ENCODE peak calls at places on chromosomes 6 and 20, in seven cellular contexts. C is HepG2, X is HCT116, B is SK-N-SH, V is K562, T is H1, D is GM12878. O is an unnamed sample.

GRCh38 chr20:29740601-29740950 is 1516.9 kb upstream of the DEFB115 start:
- DNase-seq in V (no peak), X (no peak), C (no peak), T (no peak), B (peak; percentile 33), D (no peak), O (no peak)

GRCh38 chr6:114100421-114100820 is 129.5 kb upstream of the HDAC2 start:
- DNase-seq in B (no peak), T (no peak), C (no peak), D (no peak), V (no peak), X (no peak), O (peak; percentile 3)

GRCh38 chr6:154951400-154952200 is 43.5 kb upstream of the TIAM2 start:
- DNase-seq in B (no peak), D (peak; percentile 28), C (no peak), T (no peak), X (no peak), V (peak; percentile 49), O (no peak)

GRCh38 chr6:163349001-163349680 is 65.4 kb upstream of the QKI start:
- DNase-seq in V (no peak), D (no peak), T (no peak), B (no peak), X (no peak), C (no peak), O (no peak)

GRCh38 chr20:969868-970267 is 32.2 kb downstream of the RSPO4 start:
- DNase-seq in B (no peak), C (no peak), X (no peak), V (no peak), T (no peak), D (no peak), O (no peak)

GRCh38 chr20:60214901-60215522 is 256.8 kb downstream of the CDH26 start:
- DNase-seq in X (no peak), B (peak; percentile 60), C (no peak), D (no peak), V (no peak), T (no peak), O (no peak)

GRCh38 chr6:133368664-133369063 is 127.5 kb downstream of the EYA4 start:
- DNase-seq in X (peak; percentile 12), T (no peak), D (no peak), V (no peak), B (peak; percentile 15), C (peak; percentile 22), O (no peak)

GRCh38 chr20:24147961-24148360 is 159.4 kb upstream of the GGTLC1 start:
- DNase-seq in V (no peak), D (no peak), T (no peak), X (no peak), B (no peak), C (no peak), O (no peak)

GRCh38 chr20:32034581-32035397 is 17.3 kb upstream of the HCK start:
- DNase-seq in B (no peak), V (no peak), D (no peak), X (no peak), C (no peak), T (no peak), O (no peak)

GRCh38 chr6:1382331-1382882 is 7.0 kb upstream of the FOXF2 start:
- DNase-seq in B (no peak), V (no peak), C (no peak), T (no peak), D (no peak), X (no peak), O (no peak)

GRCh38 chr6:32082951-32083350 is 26.2 kb downstream of the TNXB start:
- DNase-seq in T (no peak), B (no peak), X (no peak), C (no peak), D (no peak), V (no peak), O (no peak)

GRCh38 chr6:124977067-124977908 is 15.1 kb downstream of the RNF217 start:
- DNase-seq in V (no peak), C (no peak), X (no peak), B (no peak), D (no peak), T (no peak), O (no peak)

GRCh38 chr6:108119212-108120141 is 44.9 kb upstream of the OSTM1 start:
- DNase-seq in T (no peak), C (no peak), D (no peak), X (no peak), V (no peak), B (peak; percentile 64), O (no peak)

GRCh38 chr20:24722586-24722985 is 226.5 kb upstream of the CST7 start:
- DNase-seq in X (no peak), B (no peak), V (no peak), T (no peak), D (no peak), C (no peak), O (no peak)

GRCh38 chr20:53736122-53736756 is 142.6 kb upstream of the ZNF217 start:
- DNase-seq in X (no peak), V (no peak), C (peak; percentile 55), D (no peak), B (no peak), T (no peak), O (no peak)

GRCh38 chr20:50513169-50514034 is 3.2 kb downstream of the PTPN1 start:
- DNase-seq in X (no peak), V (no peak), D (no peak), B (no peak), T (no peak), C (no peak), O (peak; percentile 84)

GRCh38 chr6:30719356-30719755 is 796 bp upstream of the TUBB start:
- DNase-seq in C (no peak), B (no peak), V (no peak), T (no peak), X (no peak), D (no peak), O (no peak)

GRCh38 chr20:33472868-33473267 is 17.0 kb upstream of the CBFA2T2 start:
- DNase-seq in D (no peak), V (no peak), T (no peak), B (no peak), X (no peak), C (no peak), O (no peak)

GRCh38 chr6:32047855-32048766 is 9.9 kb downstream of the CYP21A2 start:
- DNase-seq in D (no peak), T (peak; percentile 31), B (peak; percentile 88), V (peak; percentile 80), C (peak; percentile 84), X (peak; percentile 34), O (peak; percentile 39)

GRCh38 chr6:14022673-14023072 is 94.9 kb upstream of the CD83 start:
- DNase-seq in D (no peak), T (no peak), C (no peak), X (no peak), B (no peak), V (no peak), O (no peak)

GRCh38 chr20:53767206-53767924 is 173.7 kb upstream of the ZNF217 start:
- DNase-seq in B (no peak), C (no peak), V (no peak), T (no peak), X (no peak), D (no peak), O (no peak)

GRCh38 chr6:34384305-34385153 is 7.9 kb downstream of the NUDT3 start:
- DNase-seq in B (no peak), V (no peak), X (no peak), C (no peak), T (no peak), D (no peak), O (no peak)

GRCh38 chr6:169805242-169805838 is 53.9 kb downstream of the ERMARD start:
- DNase-seq in V (no peak), D (no peak), B (no peak), X (no peak), T (no peak), C (no peak), O (no peak)
- H2AFZ ChIP-seq in V (no peak overlapping the region), D (no peak overlapping the region), B (no peak overlapping the region), X (no peak overlapping the region), T (no peak overlapping the region), C (no peak overlapping the region), O (no peak overlapping the region)

DNA sequence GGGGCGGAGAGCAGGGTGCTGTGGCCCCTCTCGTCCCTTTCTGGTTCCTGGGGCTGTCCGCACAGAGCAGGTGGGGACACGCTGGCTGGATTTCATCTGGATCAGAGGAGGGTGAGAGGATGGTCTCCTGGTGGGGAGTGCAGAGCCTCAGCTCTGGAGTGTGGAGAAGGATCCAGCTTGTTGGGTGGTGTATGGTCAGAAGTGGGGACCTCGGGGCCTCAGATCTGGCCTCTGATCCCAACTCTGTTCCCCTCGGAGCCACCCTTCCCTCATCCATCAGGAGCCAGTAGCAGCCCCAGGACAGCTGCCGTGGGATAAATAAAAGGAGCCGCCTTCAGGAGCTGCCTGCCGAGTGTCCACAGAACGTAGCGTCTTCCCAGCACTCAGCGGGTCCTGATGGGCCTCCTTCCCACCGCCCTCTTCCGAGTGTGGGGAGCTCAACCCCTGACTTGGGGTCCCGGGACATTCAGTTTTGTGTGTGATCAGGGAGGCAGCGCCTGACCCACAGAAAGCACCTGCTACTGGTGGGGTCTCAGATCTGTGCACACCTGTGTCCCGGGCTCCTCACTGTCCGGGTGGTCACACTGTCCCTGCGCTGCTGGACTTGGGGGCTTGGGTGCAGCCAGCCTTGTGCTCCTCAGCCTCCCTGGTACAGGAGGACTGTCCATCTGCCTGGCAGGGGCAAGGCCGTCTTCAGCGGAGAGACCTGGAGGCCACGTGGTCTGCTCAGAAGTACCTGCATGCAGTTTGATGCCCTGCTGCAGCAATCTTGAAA is 25.4 kb upstream of the BHLHE23 start:
- DNase-seq in T (no peak), X (no peak), D (no peak), C (no peak), V (no peak), B (no peak), O (no peak)
- TF ChIP-seq MAX in T (no peak), X (no peak), D (no peak), C (no peak), V (no peak), B (no peak), O (no peak)

DNA sequence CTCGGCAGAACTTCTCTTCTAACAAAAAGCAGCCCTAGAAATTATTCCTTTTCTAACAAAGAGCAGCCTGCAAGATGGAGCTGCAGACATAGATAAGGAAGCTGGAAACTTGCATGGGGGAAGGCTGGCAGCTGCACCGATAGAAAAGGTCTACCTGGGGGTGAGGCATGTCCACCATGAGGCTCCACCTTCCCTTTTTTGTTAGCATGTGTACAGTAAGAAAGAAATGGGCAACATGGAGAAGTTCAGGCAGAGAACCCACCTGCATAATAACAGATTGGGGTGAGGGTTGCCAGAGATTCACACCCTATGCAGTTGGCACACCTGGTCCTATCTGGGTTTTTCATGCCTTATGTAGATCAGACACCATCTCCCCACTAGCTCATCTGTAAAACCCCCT is 25.4 kb downstream of the ZNF311 start:
- DNase-seq in T (no peak), X (no peak), D (no peak), C (no peak), B (no peak), V (peak; percentile 42), O (no peak)
- H2AFZ ChIP-seq in T (no peak overlapping the region), X (no peak overlapping the region), D (no peak overlapping the region), C (no peak overlapping the region), B (no peak overlapping the region), V (peak overlapping the region; percentile 87), O (no peak overlapping the region)

DNA sequence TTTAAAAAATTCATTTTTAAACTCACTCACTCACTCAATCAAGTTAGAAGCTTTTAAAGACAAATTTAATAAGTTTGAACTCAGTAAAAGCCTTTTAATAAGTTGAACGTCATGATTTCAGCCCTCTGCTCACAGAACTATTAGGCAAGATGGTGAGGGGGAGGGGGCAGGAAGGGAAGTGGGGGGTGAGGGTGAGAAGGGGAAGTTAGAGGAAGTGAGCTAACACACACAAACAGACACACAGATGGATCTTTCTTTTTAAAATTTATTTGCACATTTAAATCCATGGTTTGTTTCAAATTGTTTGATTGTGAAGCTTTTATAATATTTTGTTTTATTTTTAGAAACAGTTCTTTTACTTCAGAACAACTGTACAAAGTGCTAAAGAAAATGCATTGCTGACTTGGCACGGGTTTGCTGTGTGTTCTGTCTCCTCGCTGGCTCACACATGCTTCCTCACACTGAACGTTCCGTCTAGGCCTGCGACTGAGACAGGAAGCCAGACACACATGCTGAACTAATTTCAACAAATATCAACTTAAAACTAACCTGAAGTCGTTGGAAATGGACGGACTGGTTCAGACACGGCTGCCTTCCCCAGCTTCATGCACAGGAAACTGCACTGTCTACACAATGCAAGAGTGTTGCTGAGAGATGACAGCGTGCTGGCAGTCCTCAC is 7.9 kb upstream of the ZBP1 start:
- DNase-seq in C (no peak), D (no peak), V (no peak), B (no peak), X (no peak), T (no peak), O (peak; percentile 86)
- TF ChIP-seq MAX in C (no peak), D (no peak), V (no peak), B (no peak), X (no peak), T (no peak), O (no peak)

O was measured in endothelial cell of umbilical vein.